ENCODE peak calls at places on chromosome 20, in six cellular contexts. C, M, L, J, R and Y are unnamed samples.

GRCh38 chr20:9280654-9281053 is 211.8 kb downstream of the PLCB4 start:
- DNase-seq in J (no peak), M (no peak), L (no peak), R (no peak), C (no peak), Y (no peak)

GRCh38 chr20:23325107-23325506 is 25.5 kb upstream of the NXT1 start:
- DNase-seq in J (no peak), C (no peak), R (no peak), M (no peak), L (no peak), Y (no peak)

GRCh38 chr20:41655966-41656685 is 37.9 kb upstream of the CHD6 start:
- DNase-seq in C (no peak), J (no peak), L (no peak), M (no peak), R (no peak), Y (no peak)

GRCh38 chr20:35001596-35002362 is 46.1 kb downstream of the MYH7B start:
- DNase-seq in L (no peak), C (no peak), R (no peak), J (no peak), M (no peak), Y (no peak)

GRCh38 chr20:64102647-64103354 is 4.6 kb downstream of the NPBWR2 start:
- DNase-seq in R (no peak), J (no peak), C (no peak), M (no peak), L (no peak), Y (no peak)

GRCh38 chr20:41119593-41120561 is 17.5 kb upstream of the PLCG1 start:
- DNase-seq in C (no peak), L (no peak), J (no peak), M (no peak), R (no peak), Y (no peak)

GRCh38 chr20:63315982-63316491 is 23.1 kb downstream of the COL20A1 start:
- DNase-seq in C (no peak), R (no peak), J (no peak), L (no peak), M (peak), Y (no peak)

GRCh38 chr20:46752639-46753235 is 43.3 kb downstream of the SLC2A10 start:
- DNase-seq in J (peak), M (peak), L (peak), C (peak), R (peak), Y (peak)

GRCh38 chr20:55067158-55067825 is 591.9 kb downstream of the DOK5 start:
- DNase-seq in C (no peak), L (no peak), R (no peak), J (no peak), M (no peak), Y (no peak)

GRCh38 chr20:11015440-11015839 is 341.6 kb upstream of the JAG1 start:
- DNase-seq in J (no peak), L (no peak), C (no peak), M (no peak), R (no peak), Y (no peak)

GRCh38 chr20:35952480-35953410 is 1.6 kb downstream of the SCAND1 start:
- DNase-seq in M (no peak), C (peak), J (no peak), L (no peak), R (no peak), Y (no peak)

GRCh38 chr20:44211177-44212039 is 837 bp upstream of the OSER1 start:
- DNase-seq in J (peak), R (peak), C (peak), L (no peak), M (peak), Y (peak)

GRCh38 chr20:25340380-25340779 is 50.3 kb downstream of the ABHD12 start:
- DNase-seq in L (no peak), C (no peak), J (no peak), M (no peak), R (no peak), Y (no peak)

GRCh38 chr20:10842116-10842515 is 168.3 kb upstream of the JAG1 start:
- DNase-seq in R (no peak), J (no peak), L (no peak), M (no peak), C (no peak), Y (no peak)

GRCh38 chr20:63587256-63587655 is 13.2 kb upstream of the HELZ2 start:
- DNase-seq in M (no peak), C (no peak), R (no peak), L (no peak), J (no peak), Y (no peak)

GRCh38 chr20:64269604-64270411 is 14.3 kb downstream of the PCMTD2 start:
- DNase-seq in R (no peak), L (no peak), C (no peak), M (no peak), J (no peak), Y (no peak)

GRCh38 chr20:23823621-23824324 is 2.8 kb downstream of the CST2 start:
- DNase-seq in M (no peak), L (no peak), R (no peak), J (no peak), C (no peak), Y (no peak)

GRCh38 chr20:62652051-62652893 is 10.0 kb downstream of the SLCO4A1 start:
- DNase-seq in L (peak), J (peak), R (peak), C (no peak), M (peak), Y (peak)

GRCh38 chr20:1130849-1131248 is 12.4 kb downstream of the PSMF1 start:
- DNase-seq in C (peak), M (no peak), L (no peak), J (no peak), R (no peak), Y (no peak)

GRCh38 chr20:19973920-19974620 is 43.1 kb upstream of the NAA20 start:
- DNase-seq in M (peak), J (peak), L (no peak), R (peak), C (peak), Y (peak)

GRCh38 chr20:19975901-19976300 is 41.3 kb upstream of the NAA20 start:
- DNase-seq in R (no peak), L (no peak), M (no peak), C (no peak), J (no peak), Y (no peak)

GRCh38 chr20:19975436-19975799 is 41.7 kb upstream of the NAA20 start:
- DNase-seq in R (no peak), C (no peak), M (peak), L (no peak), J (no peak), Y (no peak)

GRCh38 chr20:19976595-19977372 is 40.4 kb upstream of the NAA20 start:
- DNase-seq in M (peak), L (no peak), C (peak), J (no peak), R (peak), Y (peak)

GRCh38 chr20:19974621-19975435 is 42.3 kb upstream of the NAA20 start:
- DNase-seq in J (peak), M (peak), L (peak), C (peak), R (peak), Y (peak)
- TF ChIP-seq POLR2A in J (no peak), M (peak), L (no peak), C (no peak), R (peak), Y (no peak)

GRCh38 chr20:50320910-50321796 is 130.5 kb downstream of the CEBPB start:
- DNase-seq in C (peak), J (peak), R (peak), M (peak), L (peak), Y (peak)
- TF ChIP-seq POLR2A in C (no peak), J (peak), R (peak), M (peak), L (peak), Y (peak)

DNA sequence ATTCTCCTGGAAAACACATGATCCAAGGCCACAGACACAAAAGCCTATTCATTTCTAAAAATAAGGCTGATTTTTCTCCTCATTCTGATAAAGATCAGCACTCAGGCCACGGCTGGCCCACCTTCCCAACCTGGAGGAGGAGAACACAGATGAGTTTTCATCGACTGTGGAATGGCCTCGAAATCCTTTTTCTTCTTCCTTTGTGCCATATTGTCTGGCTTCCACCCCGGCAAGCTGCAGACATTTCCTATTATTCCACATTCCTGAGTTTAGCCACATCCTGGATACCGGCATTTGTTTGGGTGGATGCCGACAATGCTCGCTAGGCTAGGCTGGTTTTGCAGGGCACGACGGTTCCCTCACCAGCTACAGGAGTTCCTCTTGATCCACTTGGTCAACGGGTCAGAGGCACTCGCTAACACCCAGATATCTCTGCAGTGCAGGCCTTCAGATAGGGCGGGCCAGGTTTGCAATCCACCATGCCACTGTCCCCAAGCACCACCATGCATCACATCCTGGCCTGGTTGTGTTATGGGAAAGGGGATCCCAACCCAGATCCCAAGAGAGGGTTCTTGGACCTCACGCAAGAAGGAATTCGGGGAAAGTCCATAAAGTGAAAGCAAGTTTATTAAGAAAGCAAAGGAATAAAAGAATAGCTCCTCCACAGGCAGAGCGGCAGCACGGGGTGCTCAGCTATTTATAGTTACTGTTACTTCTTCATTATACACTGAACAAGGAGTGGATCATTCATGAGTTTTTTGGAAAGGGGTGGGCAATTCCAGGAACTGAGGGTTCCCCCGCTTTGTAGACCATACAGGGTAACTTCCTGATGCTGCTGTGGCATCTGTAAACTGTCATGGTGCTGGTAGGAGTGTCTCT is 4.2 kb upstream of the CTSZ start:
- DNase-seq in M (peak), C (no peak), R (no peak), L (peak), J (no peak), Y (no peak)
- TF ChIP-seq POLR2A in M (no peak), C (no peak), R (no peak), L (no peak), J (no peak), Y (no peak)

GRCh38 chr20:37406010-37406998 is 60.4 kb downstream of the SRC start:
- DNase-seq in R (no peak), C (peak), M (no peak), L (no peak), J (peak), Y (no peak)
- TF ChIP-seq POLR2A in R (no peak), C (peak), M (no peak), L (no peak), J (no peak), Y (no peak)